ENCODE peak calls at places on chromosome 17, in six cellular contexts. Y, I, M, C, A and K are unnamed samples.

GRCh38 chr17:48578616-48579560 is 738 bp upstream of the HOXB4 start:
- DNase-seq in Y (no peak), I (no peak), M (no peak), C (no peak), A (no peak), K (no peak)

GRCh38 chr17:19645608-19646250 is 2.8 kb upstream of the ALDH3A2 start:
- DNase-seq in Y (no peak), I (peak), M (no peak), C (peak), A (peak), K (peak)

GRCh38 chr17:46818929-46819859 is 702 bp upstream of the WNT3 start:
- DNase-seq in Y (no peak), I (no peak), M (no peak), C (no peak), A (no peak), K (no peak)

GRCh38 chr17:5888811-5889210 is 181.4 kb upstream of the WSCD1 start:
- DNase-seq in Y (peak), I (no peak), M (no peak), C (no peak), A (no peak), K (no peak)

GRCh38 chr17:44465276-44465675 is 37.9 kb downstream of the GPATCH8 start:
- DNase-seq in Y (no peak), I (no peak), M (no peak), C (no peak), A (no peak), K (no peak)

GRCh38 chr17:7782237-7782636 is 51.8 kb upstream of the KDM6B start:
- DNase-seq in Y (peak), I (no peak), M (no peak), C (no peak), A (peak), K (no peak)

GRCh38 chr17:76248013-76248782 is 7.9 kb upstream of the RNF157 start:
- DNase-seq in Y (no peak), I (no peak), M (no peak), C (no peak), A (no peak), K (no peak)

GRCh38 chr17:80839401-80839800 is 152.2 kb upstream of the CHMP6 start:
- DNase-seq in Y (no peak), I (no peak), M (no peak), C (no peak), A (no peak), K (no peak)

GRCh38 chr17:73462830-73463229 is 151.0 kb upstream of the CDC42EP4 start:
- DNase-seq in Y (no peak), I (no peak), M (no peak), C (no peak), A (no peak), K (no peak)